ENCODE peak calls at places on chromosome 14, in four cellular contexts. H, E, D and P are unnamed samples.

GRCh38 chr14:46259536-46259935 is 392.0 kb downstream of the RPL10L start:
- DNase-seq in H (no peak), E (no peak), D (peak), P (no peak)

GRCh38 chr14:23430733-23431105 is 4.7 kb downstream of the MYH7 start:
- DNase-seq in H (no peak), E (no peak), D (peak), P (peak)

GRCh38 chr14:103867523-103867953 is 20.2 kb upstream of the PPP1R13B start:
- DNase-seq in H (no peak), E (no peak), D (no peak), P (no peak)

GRCh38 chr14:105326891-105327694 is 12.5 kb downstream of the PACS2 start:
- DNase-seq in H (no peak), E (no peak), D (no peak), P (no peak)

GRCh38 chr14:104477804-104478375 is 101.7 kb upstream of the C14orf180 start:
- DNase-seq in H (no peak), E (no peak), D (no peak), P (no peak)

GRCh38 chr14:57390806-57391562 is 598 bp downstream of the NAA30 start:
- DNase-seq in H (peak), E (peak), D (peak), P (peak)

GRCh38 chr14:24828486-24828885 is 194.5 kb upstream of the GZMB start:
- DNase-seq in H (no peak), E (no peak), D (no peak), P (no peak)

GRCh38 chr14:92154283-92154942 is 32.6 kb downstream of the CPSF2 start:
- DNase-seq in H (no peak), E (no peak), D (no peak), P (no peak)

GRCh38 chr14:54775486-54776100 is 127.0 kb downstream of the GCH1 start:
- DNase-seq in H (no peak), E (no peak), D (no peak), P (no peak)

GRCh38 chr14:85350667-85351066 is 179.3 kb upstream of the FLRT2 start:
- DNase-seq in H (no peak), E (no peak), D (no peak), P (no peak)

GRCh38 chr14:72924332-72924731 is 1.9 kb upstream of the DCAF4 start:
- DNase-seq in H (no peak), E (no peak), D (no peak), P (no peak)

GRCh38 chr14:89296281-89296745 is 120.7 kb downstream of the FOXN3 start:
- DNase-seq in H (no peak), E (no peak), D (no peak), P (no peak)

GRCh38 chr14:102655154-102655553 is 62.7 kb downstream of the RCOR1 start:
- DNase-seq in H (no peak), E (no peak), D (peak), P (peak)

GRCh38 chr14:90785474-90785873 is 30.8 kb downstream of the TTC7B start:
- DNase-seq in H (no peak), E (no peak), D (peak), P (no peak)

GRCh38 chr14:59870277-59871165 is at the start of gene RTN1:
- DNase-seq in H (peak), E (peak), D (peak), P (peak)

GRCh38 chr14:65792208-65792905 is 379.8 kb downstream of the FUT8 start:
- DNase-seq in H (no peak), E (no peak), D (peak), P (peak)

GRCh38 chr14:56491299-56492285 is 88.0 kb upstream of the TMEM260 start:
- DNase-seq in H (peak), E (peak), D (peak), P (peak)

GRCh38 chr14:100376751-100377171 is 53.6 kb downstream of the SLC25A47 start:
- DNase-seq in H (no peak), E (no peak), D (peak), P (peak)

GRCh38 chr14:92647499-92648279 is 100.7 kb downstream of the LGMN start:
- DNase-seq in H (no peak), E (no peak), D (peak), P (peak)

GRCh38 chr14:28243600-28243999 is 523.0 kb upstream of the FOXG1 start:
- DNase-seq in H (no peak), E (no peak), D (peak), P (peak)

GRCh38 chr14:41615011-41615595 is 8.4 kb downstream of the LRFN5 start:
- DNase-seq in H (no peak), E (no peak), D (no peak), P (no peak)

GRCh38 chr14:74308695-74309094 is 6.0 kb upstream of the ABCD4 start:
- DNase-seq in H (no peak), E (no peak), D (no peak), P (no peak)

GRCh38 chr14:35878272-35879140 is 52.4 kb downstream of the BRMS1L start:
- DNase-seq in H (no peak), E (no peak), D (peak), P (peak)

GRCh38 chr14:90581745-90582144 is 184.9 kb downstream of the CALM1 start:
- DNase-seq in H (no peak), E (no peak), D (no peak), P (no peak)

GRCh38 chr14:61610900-61611299 is 84.4 kb upstream of the HIF1A start:
- DNase-seq in H (no peak), E (no peak), D (no peak), P (no peak)

GRCh38 chr14:106657460-106657859 is 1131.1 kb downstream of the TMEM121 start:
- DNase-seq in H (peak), E (no peak), D (no peak), P (no peak)

GRCh38 chr14:29444216-29444615 is 483.4 kb downstream of the PRKD1 start:
- DNase-seq in H (no peak), E (no peak), D (no peak), P (no peak)